ENCODE peak calls at places on chromosomes 6 and 20, in four cellular contexts. N is K562, I is HepG2, R is GM12878. J is an unnamed sample.

GRCh38 chr20:25042531-25043498 is 15.1 kb downstream of the ACSS1 start:
- DNase-seq in R (peak), I (no peak), N (no peak), J (peak)

GRCh38 chr6:69449887-69450286 is 346.9 kb downstream of the LMBRD1 start:
- DNase-seq in I (no peak), N (no peak), R (no peak), J (no peak)

GRCh38 chr6:10598084-10598960 is 77.2 kb downstream of the GCNT2 start:
- DNase-seq in N (no peak), I (no peak), R (no peak), J (peak)

GRCh38 chr6:16731503-16732018 is 29.7 kb downstream of the ATXN1 start:
- DNase-seq in R (peak), I (no peak), N (no peak), J (no peak)

GRCh38 chr6:33732385-33732784 is 14.3 kb downstream of the IP6K3 start:
- DNase-seq in R (no peak), N (no peak), I (no peak), J (no peak)

GRCh38 chr20:62424249-62425109 is 2.9 kb downstream of the RBBP8NL start:
- DNase-seq in I (no peak), N (no peak), R (no peak), J (no peak)

GRCh38 chr6:53984163-53984562 is 127.1 kb upstream of the MLIP start:
- DNase-seq in N (no peak), I (peak), R (no peak), J (no peak)

GRCh38 chr6:154319231-154319858 is 37.3 kb downstream of the IPCEF1 start:
- DNase-seq in R (no peak), I (no peak), N (no peak), J (peak)

DNA sequence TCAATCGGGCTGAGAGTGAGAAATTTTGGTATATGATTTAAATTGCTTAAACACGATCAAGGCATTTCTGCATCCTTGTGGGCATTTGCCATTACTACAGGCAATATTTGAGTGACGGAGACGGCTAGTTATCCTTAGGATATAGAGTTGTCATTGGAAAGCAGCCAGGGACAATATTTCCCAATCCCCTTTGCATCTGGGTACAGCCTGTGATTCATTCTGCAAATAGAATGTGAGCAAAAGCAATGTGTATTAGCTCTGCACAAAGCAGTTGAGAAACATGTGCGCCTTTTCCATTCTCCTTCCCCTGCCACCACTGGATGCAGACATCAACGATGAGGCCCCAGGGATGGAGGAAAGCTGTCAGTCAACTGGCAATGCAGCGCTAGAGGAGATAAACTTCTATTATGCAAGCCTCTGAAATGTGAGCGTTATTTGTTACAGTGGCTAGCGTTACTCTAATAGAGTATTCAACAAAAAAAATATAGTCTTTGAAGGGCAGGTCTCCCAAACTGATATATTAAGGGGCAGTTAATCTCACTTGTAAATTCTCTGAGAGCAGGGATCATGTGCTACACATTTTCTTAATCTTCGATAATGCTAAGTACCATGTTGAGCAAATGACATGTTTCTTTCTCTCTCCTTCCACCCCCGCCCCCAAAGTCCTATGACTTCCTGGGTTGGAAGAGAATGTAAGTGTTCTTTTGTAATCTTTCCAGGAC is 37.1 kb upstream of the NCOA3 start:
- DNase-seq in R (no peak), N (no peak), I (peak), J (peak)
- TF ChIP-seq EP300 in R (no peak), N (peak), I (peak), J (no peak)

GRCh38 chr6:57207141-57207540 is 15.0 kb downstream of the RAB23 start:
- DNase-seq in N (no peak), R (no peak), I (no peak), J (no peak)

GRCh38 chr6:57209030-57209429 is 13.1 kb downstream of the RAB23 start:
- DNase-seq in R (no peak), N (no peak), I (no peak), J (no peak)

GRCh38 chr6:57205550-57206328 is 16.4 kb downstream of the RAB23 start:
- DNase-seq in I (no peak), R (no peak), N (no peak), J (no peak)

GRCh38 chr6:57207872-57208271 is 14.2 kb downstream of the RAB23 start:
- DNase-seq in I (no peak), R (no peak), N (no peak), J (no peak)

DNA sequence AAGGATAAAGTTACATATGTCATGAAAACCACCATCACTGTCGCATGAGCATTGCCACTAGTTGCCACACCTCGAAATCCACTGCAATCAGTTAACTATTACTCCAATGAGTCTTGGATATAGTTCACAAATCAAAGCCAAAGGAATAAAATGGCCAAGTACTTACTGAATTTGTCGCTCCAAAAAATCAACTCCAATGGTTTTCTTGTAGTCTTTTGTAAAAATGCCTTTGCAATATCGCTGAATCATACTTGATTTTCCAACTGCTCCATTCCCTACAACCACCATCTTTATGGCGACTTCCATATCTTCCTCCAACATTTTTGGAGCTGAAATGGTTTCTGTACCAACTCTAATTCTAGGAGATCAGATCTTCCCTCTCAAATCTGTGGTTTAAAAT is 12.0 kb downstream of the RAB23 start:
- DNase-seq in I (no peak), R (no peak), N (no peak), J (no peak)
- TF ChIP-seq ZBTB33 in I (no peak), R (no peak), N (no peak), J (no peak)

GRCh38 chr6:6131492-6132109 is 124.9 kb upstream of the NRN1 start:
- DNase-seq in R (no peak), I (peak), N (peak), J (peak)
- TF ChIP-seq NFIC in R (no peak), I (no peak), N (no peak), J (no peak)

DNA sequence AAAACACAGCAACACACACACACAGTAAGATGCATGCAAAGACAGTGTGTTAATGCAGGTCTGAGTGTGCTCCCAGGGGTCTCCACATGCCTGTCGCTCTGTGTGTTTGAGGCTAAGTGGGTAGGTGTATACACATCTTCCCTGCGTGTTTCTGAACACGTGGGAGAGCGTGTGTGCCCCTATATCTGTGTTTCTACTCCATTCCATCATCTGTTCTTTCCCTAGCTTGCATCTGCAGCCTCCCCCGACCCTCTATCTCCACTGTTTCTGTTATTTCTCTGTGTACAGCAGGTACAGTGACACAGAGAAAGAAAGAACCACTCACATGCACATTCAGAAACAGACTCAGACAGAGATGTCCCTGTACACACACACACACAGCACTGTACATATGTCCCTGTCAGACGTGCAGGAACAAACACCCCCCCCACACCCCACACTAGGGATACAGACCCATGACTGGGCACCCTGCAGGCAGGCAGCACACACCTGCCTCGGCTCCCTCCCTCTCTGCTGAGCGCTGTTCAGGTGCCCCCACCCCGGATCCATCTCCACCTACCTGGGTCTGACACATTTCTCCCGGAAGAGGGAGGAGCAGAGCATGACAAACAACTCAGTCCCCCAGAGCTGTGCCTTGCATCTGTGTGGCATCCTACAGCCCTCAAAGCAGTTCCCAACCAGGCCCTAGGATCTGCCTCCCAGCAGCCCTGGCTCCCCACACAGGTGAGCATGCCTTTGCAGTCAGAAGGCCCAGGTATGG is 27.6 kb downstream of the KCNK15 start:
- DNase-seq in R (no peak), I (no peak), N (no peak), J (no peak)
- TF ChIP-seq EP300 in R (no peak), I (no peak), N (no peak), J (no peak)

GRCh38 chr20:51500311-51500710 is 42.2 kb downstream of the NFATC2 start:
- DNase-seq in I (no peak), R (peak), N (peak), J (no peak)
- TF ChIP-seq ZBTB33 in I (no peak), R (no peak), N (no peak), J (no peak)

DNA sequence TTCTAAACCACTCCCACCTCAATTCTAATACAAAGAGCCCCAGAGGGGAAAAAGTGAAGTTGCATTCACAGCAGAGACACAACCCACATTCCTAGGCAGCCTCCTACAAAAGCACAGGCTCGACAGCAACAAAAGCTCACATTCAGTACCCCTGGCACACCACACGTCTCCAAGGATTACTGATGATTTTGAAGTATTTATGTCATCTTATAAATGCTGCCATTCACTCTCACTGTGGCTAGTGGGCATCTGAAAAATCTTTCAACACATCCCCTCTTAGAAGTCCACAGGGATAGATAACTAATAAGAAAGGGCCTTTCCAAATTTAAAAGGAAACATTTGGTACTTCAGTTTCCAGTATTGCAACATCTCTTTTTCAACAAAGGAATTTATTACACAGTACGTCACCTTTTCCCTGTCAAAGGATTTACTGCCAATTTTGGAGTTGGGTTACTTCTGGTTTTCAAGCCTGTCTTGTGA is 146.7 kb downstream of the TASP1 start:
- DNase-seq in I (no peak), R (no peak), N (no peak), J (no peak)
- TF ChIP-seq NFIC in I (no peak), R (no peak), N (no peak), J (no peak)

GRCh38 chr6:150528648-150529285 is 70.9 kb upstream of the PLEKHG1 start:
- DNase-seq in R (no peak), I (no peak), N (peak), J (no peak)
- TF ChIP-seq EP300 in R (no peak), I (no peak), N (no peak), J (no peak)